ENCODE peak calls at places on chromosome 6, in four cellular contexts. F is PC-3, H is mammary epithelial cell, J is lower lobe of right lung. Q is an unnamed sample. For H3K9me3, the result is how much of the 10 kb centered on the place peaks cover.

GRCh38 chr6:85360794-85361642 is 88.9 kb upstream of the NT5E start:
- DNase-seq in F (peak), H (peak), J (no peak), Q (no peak)

GRCh38 chr6:34204693-34205092 is 32.0 kb upstream of the HMGA1 start:
- DNase-seq in F (no peak), H (no peak), J (no peak), Q (no peak)

GRCh38 chr6:17011985-17012384 is 89.9 kb upstream of the STMND1 start:
- DNase-seq in F (no peak), H (no peak), J (no peak), Q (no peak)

GRCh38 chr6:41286544-41287346 is at the start of gene TREM1:
- DNase-seq in F (peak), H (peak), J (peak), Q (no peak)

GRCh38 chr6:41002168-41002567 is 36.9 kb downstream of the UNC5CL start:
- DNase-seq in F (no peak), H (no peak), J (no peak), Q (no peak)

GRCh38 chr6:21604081-21604480 is 10.5 kb downstream of the SOX4 start:
- DNase-seq in F (no peak), H (no peak), J (no peak), Q (no peak)

GRCh38 chr6:4610256-4610655 is 165.9 kb upstream of the CDYL start:
- DNase-seq in F (no peak), H (peak), J (no peak), Q (no peak)

GRCh38 chr6:144378437-144378836 is 93.3 kb downstream of the UTRN start:
- DNase-seq in F (no peak), H (peak), J (no peak), Q (no peak)

GRCh38 chr6:35317483-35318199 is 20.0 kb downstream of the DEF6 start:
- DNase-seq in F (peak), H (no peak), J (no peak), Q (no peak)

GRCh38 chr6:139010674-139011073 is 17.9 kb upstream of the ABRACL start:
- DNase-seq in F (no peak), H (no peak), J (no peak), Q (no peak)

GRCh38 chr6:136582702-136583471 is 32.7 kb upstream of the MAP7 start:
- DNase-seq in F (peak), H (peak), J (no peak), Q (no peak)

GRCh38 chr6:42820509-42821340 is 38.9 kb downstream of the BICRAL start:
- DNase-seq in F (no peak), H (no peak), J (no peak), Q (no peak)

GRCh38 chr6:14792118-14792955 is 453.5 kb upstream of the JARID2 start:
- DNase-seq in F (peak), H (no peak), J (no peak), Q (no peak)

GRCh38 chr6:144006731-144007454 is 1.2 kb downstream of the PLAGL1 start:
- DNase-seq in F (peak), H (peak), J (no peak), Q (no peak)

GRCh38 chr6:159844737-159845645 is 44.9 kb downstream of the PNLDC1 start:
- DNase-seq in F (no peak), H (no peak), J (no peak), Q (no peak)

GRCh38 chr6:18632670-18633410 is 245.7 kb downstream of the RNF144B start:
- DNase-seq in F (peak), H (peak), J (no peak), Q (no peak)

GRCh38 chr6:129835691-129836090 is 25.4 kb downstream of the TMEM244 start:
- DNase-seq in F (no peak), H (no peak), J (no peak), Q (no peak)

GRCh38 chr6:5208039-5208438 is 52.7 kb downstream of the LYRM4 start:
- DNase-seq in F (no peak), H (no peak), J (no peak), Q (no peak)

GRCh38 chr6:163741743-163742363 is 327.3 kb downstream of the QKI start:
- DNase-seq in F (no peak), H (no peak), J (no peak), Q (no peak)

GRCh38 chr6:4308354-4308753 is 173.0 kb upstream of the ECI2 start:
- DNase-seq in F (no peak), H (no peak), J (no peak), Q (no peak)

GRCh38 chr6:118679293-118679692 is 27.9 kb upstream of the CEP85L start:
- DNase-seq in F (peak), H (peak), J (no peak), Q (no peak)

GRCh38 chr6:125868996-125869395 is 78.2 kb downstream of the NCOA7 start:
- DNase-seq in F (no peak), H (no peak), J (no peak), Q (no peak)

GRCh38 chr6:11766056-11766455 is 12.5 kb downstream of the ADTRP start:
- DNase-seq in F (no peak), H (peak), J (no peak), Q (no peak)

GRCh38 chr6:157909282-157909664 is 72.4 kb upstream of the SYNJ2 start:
- DNase-seq in F (no peak), H (no peak), J (no peak), Q (no peak)

GRCh38 chr6:157908369-157909281 is 73.0 kb upstream of the SYNJ2 start:
- DNase-seq in F (no peak), H (no peak), J (no peak), Q (no peak)

GRCh38 chr6:157911786-157912185 is 69.9 kb upstream of the SYNJ2 start:
- DNase-seq in F (no peak), H (no peak), J (no peak), Q (no peak)

GRCh38 chr6:157912326-157912725 is 69.3 kb upstream of the SYNJ2 start:
- DNase-seq in F (no peak), H (peak), J (no peak), Q (no peak)

DNA sequence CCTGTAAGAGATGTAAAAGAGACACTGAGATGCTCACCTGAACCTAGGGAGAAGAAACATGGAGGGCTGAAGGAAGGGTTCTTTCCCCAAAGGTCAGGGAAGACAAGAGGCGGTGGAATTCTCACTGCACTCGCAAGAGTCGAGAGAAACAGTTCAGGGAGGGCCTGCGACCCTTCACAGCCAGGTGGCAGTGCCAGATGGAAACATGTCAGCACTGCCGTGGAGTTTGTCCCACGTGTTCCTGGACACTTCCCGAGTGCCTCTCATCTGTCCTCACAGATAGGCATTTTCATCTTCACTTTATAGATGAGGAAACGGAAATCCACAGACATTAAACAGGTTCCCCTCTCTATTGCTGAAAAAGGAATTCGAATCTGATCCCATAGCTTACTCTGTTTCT is 70.4 kb upstream of the SYNJ2 start:
- DNase-seq in F (no peak), H (no peak), J (no peak), Q (no peak)
- TF ChIP-seq CTCF in F (no peak), H (no peak), J (no peak), Q (no peak)

DNA sequence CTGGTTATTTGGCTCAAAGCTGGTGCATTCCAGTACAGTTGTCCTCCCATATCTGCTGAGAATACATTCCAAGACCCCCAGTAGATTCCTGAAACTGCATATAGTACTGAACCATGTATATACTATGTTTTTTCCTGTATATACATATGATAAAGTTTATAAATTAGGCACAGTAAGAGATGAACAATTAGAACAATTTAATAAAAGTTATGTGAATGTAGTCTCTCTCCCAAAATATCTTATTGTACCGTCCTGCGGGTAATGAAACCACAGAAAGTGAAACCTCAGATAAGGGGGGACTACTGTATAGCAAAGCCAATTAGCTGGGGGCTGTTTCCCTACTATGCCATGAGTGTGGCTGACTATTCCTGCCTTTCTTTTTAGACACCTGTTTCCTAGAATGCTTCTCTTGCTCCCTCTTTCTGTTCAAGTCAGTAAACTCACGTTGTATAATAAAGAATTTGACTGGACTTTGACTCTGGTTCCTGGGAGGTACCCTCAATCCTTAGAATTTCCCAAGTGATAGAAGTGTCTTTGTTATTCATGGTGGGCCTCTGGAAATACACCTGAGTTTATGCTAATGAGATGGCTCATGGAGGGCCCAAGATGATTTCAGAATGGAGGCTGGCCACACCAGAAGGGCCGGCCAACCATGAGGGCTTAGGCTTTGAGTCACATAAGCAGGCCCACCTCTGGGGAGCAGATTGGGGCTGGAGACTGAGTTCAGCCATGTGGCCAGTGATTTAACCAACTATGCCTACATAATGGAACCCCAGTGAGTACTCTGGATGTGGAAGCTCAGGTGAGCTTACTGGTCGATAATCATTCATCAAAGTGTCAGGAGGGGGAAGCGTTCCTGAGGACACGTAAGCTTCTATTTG is 689 bp upstream of the BLOC1S5 start:
- DNase-seq in F (no peak), H (no peak), J (no peak), Q (no peak)
- H3K4me3 ChIP-seq in F (peak), H (peak), J (peak), Q (peak)

DNA sequence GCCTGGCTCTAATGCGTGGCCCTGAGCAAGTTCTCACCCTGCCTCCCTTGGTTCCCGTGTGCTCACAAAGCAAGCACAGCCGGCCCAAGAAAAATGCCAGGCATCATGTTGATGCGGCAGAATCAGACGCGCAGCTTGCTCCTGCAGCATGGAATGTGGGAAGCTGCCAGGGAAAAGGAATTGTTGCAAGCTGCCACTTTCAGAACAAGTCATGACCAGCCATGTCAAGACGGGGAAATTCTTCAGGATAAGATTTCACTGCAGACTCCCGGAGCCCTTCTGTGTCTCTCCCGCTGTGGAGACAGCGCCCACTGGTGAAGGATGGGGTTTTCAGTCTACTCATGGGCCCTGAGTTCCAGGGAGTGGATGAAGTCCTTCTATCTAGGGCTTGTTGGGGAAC is 4.6 kb downstream of the DACT2 start:
- DNase-seq in F (no peak), H (no peak), J (no peak), Q (no peak)
- H3K9me3 ChIP-seq in F (under half), H (under half), J (under half), Q (under half)

GRCh38 chr6:155384343-155384742 is 70.1 kb upstream of the TFB1M start:
- DNase-seq in F (no peak), H (no peak), J (no peak), Q (no peak)

GRCh38 chr6:155378284-155378683 is 64.0 kb upstream of the TFB1M start:
- DNase-seq in F (no peak), H (no peak), J (no peak), Q (no peak)

GRCh38 chr6:155381856-155382690 is 67.8 kb upstream of the TFB1M start:
- DNase-seq in F (no peak), H (peak), J (no peak), Q (no peak)

GRCh38 chr6:155378724-155379123 is 64.4 kb upstream of the TFB1M start:
- DNase-seq in F (no peak), H (no peak), J (no peak), Q (no peak)

GRCh38 chr6:155380666-155381332 is 66.5 kb upstream of the TFB1M start:
- DNase-seq in F (no peak), H (no peak), J (no peak), Q (no peak)
- TF ChIP-seq CTCF in F (no peak), H (no peak), J (no peak), Q (no peak)

DNA sequence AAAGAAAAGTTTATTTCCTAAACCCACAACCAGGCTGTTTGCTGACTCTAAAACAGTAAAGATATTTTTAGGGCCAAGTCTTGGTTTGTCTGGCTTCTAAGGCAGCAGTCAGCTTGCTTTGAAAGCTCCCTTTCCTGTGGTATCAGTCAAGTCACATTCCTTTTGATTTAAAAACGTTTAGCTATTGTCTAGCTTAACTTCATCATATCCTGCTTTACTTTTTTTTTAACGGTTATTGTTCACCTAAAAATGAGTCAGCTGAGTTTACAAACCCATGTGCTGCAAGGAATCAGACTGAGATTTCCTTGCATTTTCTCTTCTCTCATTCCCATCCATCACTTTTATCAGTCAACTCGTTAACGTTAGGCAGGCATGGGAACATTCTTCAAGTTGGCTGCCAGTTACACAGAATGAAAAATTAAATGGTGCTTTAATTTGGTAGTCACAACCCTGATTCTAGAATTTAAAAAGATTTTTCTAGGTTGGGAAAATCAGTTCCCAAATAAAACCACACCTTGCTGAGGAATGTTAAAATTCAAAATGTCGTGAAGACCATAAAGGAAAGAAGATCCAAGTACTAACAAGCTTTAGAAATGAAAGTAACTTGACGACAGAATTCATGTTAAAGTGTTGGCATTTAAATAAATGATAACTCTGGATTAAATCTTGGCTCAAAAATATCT is 45.9 kb downstream of the ELOVL5 start:
- DNase-seq in F (peak), H (peak), J (no peak), Q (no peak)
- H3K4me3 ChIP-seq in F (peak), H (peak), J (no peak), Q (peak)

Q was measured in CD8-positive, alpha-beta T cell.